ENCODE peak calls at places on chromosome 2, in six cellular contexts. One of them, this sample, is unnamed.

GRCh38 chr2:207896525-207897295 is 127.0 kb upstream of the FZD5 start:
- DNase-seq in tibial artery: no peak
- DNase-seq in keratinocyte: no peak
- DNase-seq in body of pancreas: no peak
- DNase-seq in left lung: no peak
- DNase-seq in right cardiac atrium: no peak
- DNase-seq in this sample: no peak

GRCh38 chr2:168311265-168311925 is 64.0 kb upstream of the STK39 start:
- DNase-seq in left lung: no peak
- DNase-seq in tibial artery: no peak
- DNase-seq in body of pancreas: no peak
- DNase-seq in right cardiac atrium: no peak
- DNase-seq in keratinocyte: no peak
- DNase-seq in this sample: no peak

GRCh38 chr2:162029287-162029901 is 44.6 kb downstream of the DPP4 start:
- DNase-seq in body of pancreas: no peak
- DNase-seq in left lung: no peak
- DNase-seq in keratinocyte: peak
- DNase-seq in right cardiac atrium: no peak
- DNase-seq in tibial artery: no peak
- DNase-seq in this sample: no peak

GRCh38 chr2:97851172-97851571 is 137.8 kb downstream of the ZAP70 start:
- DNase-seq in keratinocyte: no peak
- DNase-seq in tibial artery: no peak
- DNase-seq in right cardiac atrium: no peak
- DNase-seq in body of pancreas: no peak
- DNase-seq in left lung: no peak
- DNase-seq in this sample: no peak

GRCh38 chr2:207399301-207399700 is 130.5 kb upstream of the CREB1 start:
- DNase-seq in left lung: no peak
- DNase-seq in body of pancreas: no peak
- DNase-seq in tibial artery: no peak
- DNase-seq in keratinocyte: no peak
- DNase-seq in right cardiac atrium: no peak
- DNase-seq in this sample: no peak

GRCh38 chr2:118048396-118048795 is 34.5 kb upstream of the CCDC93 start:
- DNase-seq in tibial artery: no peak
- DNase-seq in right cardiac atrium: no peak
- DNase-seq in keratinocyte: no peak
- DNase-seq in body of pancreas: no peak
- DNase-seq in left lung: no peak
- DNase-seq in this sample: no peak

GRCh38 chr2:111702119-111702808 is 181.7 kb downstream of the ANAPC1 start:
- DNase-seq in body of pancreas: peak
- DNase-seq in left lung: no peak
- DNase-seq in keratinocyte: no peak
- DNase-seq in right cardiac atrium: no peak
- DNase-seq in tibial artery: no peak
- DNase-seq in this sample: no peak

GRCh38 chr2:168035458-168035857 is 211.9 kb downstream of the STK39 start:
- DNase-seq in right cardiac atrium: no peak
- DNase-seq in tibial artery: no peak
- DNase-seq in left lung: no peak
- DNase-seq in keratinocyte: no peak
- DNase-seq in body of pancreas: no peak
- DNase-seq in this sample: no peak

GRCh38 chr2:218645126-218645525 is 14.3 kb downstream of the ZNF142 start:
- DNase-seq in tibial artery: no peak
- DNase-seq in left lung: no peak
- DNase-seq in keratinocyte: no peak
- DNase-seq in right cardiac atrium: no peak
- DNase-seq in body of pancreas: no peak
- DNase-seq in this sample: no peak

GRCh38 chr2:174259981-174260380 is 11.6 kb upstream of the OLA1 start:
- DNase-seq in keratinocyte: no peak
- DNase-seq in tibial artery: no peak
- DNase-seq in right cardiac atrium: no peak
- DNase-seq in body of pancreas: no peak
- DNase-seq in left lung: no peak
- DNase-seq in this sample: peak

GRCh38 chr2:149994057-149994728 is 406.6 kb upstream of the MMADHC start:
- DNase-seq in tibial artery: no peak
- DNase-seq in body of pancreas: peak
- DNase-seq in keratinocyte: peak
- DNase-seq in right cardiac atrium: no peak
- DNase-seq in left lung: no peak
- DNase-seq in this sample: no peak

GRCh38 chr2:204078003-204078698 is 141.6 kb downstream of the ICOS start:
- DNase-seq in left lung: no peak
- DNase-seq in right cardiac atrium: no peak
- DNase-seq in body of pancreas: no peak
- DNase-seq in keratinocyte: no peak
- DNase-seq in tibial artery: no peak
- DNase-seq in this sample: no peak

GRCh38 chr2:27822049-27822448 is 50.5 kb downstream of the MRPL33 start:
- DNase-seq in body of pancreas: no peak
- DNase-seq in right cardiac atrium: no peak
- DNase-seq in tibial artery: no peak
- DNase-seq in keratinocyte: no peak
- DNase-seq in left lung: no peak
- DNase-seq in this sample: no peak

GRCh38 chr2:192604295-192604694 is 409.6 kb upstream of the TMEFF2 start:
- DNase-seq in right cardiac atrium: no peak
- DNase-seq in body of pancreas: no peak
- DNase-seq in left lung: no peak
- DNase-seq in tibial artery: no peak
- DNase-seq in keratinocyte: no peak
- DNase-seq in this sample: no peak

GRCh38 chr2:118423776-118424175 is 335.5 kb downstream of the INSIG2 start:
- DNase-seq in left lung: no peak
- DNase-seq in keratinocyte: no peak
- DNase-seq in body of pancreas: no peak
- DNase-seq in right cardiac atrium: no peak
- DNase-seq in tibial artery: no peak
- DNase-seq in this sample: no peak

GRCh38 chr2:207617011-207617671 is 8.1 kb downstream of the METTL21A start:
- DNase-seq in right cardiac atrium: no peak
- DNase-seq in left lung: no peak
- DNase-seq in tibial artery: no peak
- DNase-seq in keratinocyte: no peak
- DNase-seq in body of pancreas: no peak
- DNase-seq in this sample: no peak

GRCh38 chr2:53568463-53568862 is 199.1 kb upstream of the CHAC2 start:
- DNase-seq in keratinocyte: no peak
- DNase-seq in right cardiac atrium: no peak
- DNase-seq in body of pancreas: no peak
- DNase-seq in left lung: no peak
- DNase-seq in tibial artery: no peak
- DNase-seq in this sample: no peak

GRCh38 chr2:233542507-233542906 is 24.1 kb downstream of the USP40 start:
- DNase-seq in right cardiac atrium: no peak
- DNase-seq in keratinocyte: no peak
- DNase-seq in body of pancreas: no peak
- DNase-seq in left lung: no peak
- DNase-seq in tibial artery: no peak
- DNase-seq in this sample: no peak

GRCh38 chr2:222398446-222398885 is 25.9 kb upstream of the SGPP2 start:
- DNase-seq in left lung: no peak
- DNase-seq in body of pancreas: no peak
- DNase-seq in tibial artery: no peak
- DNase-seq in keratinocyte: no peak
- DNase-seq in right cardiac atrium: no peak
- DNase-seq in this sample: no peak

GRCh38 chr2:138486347-138487198 is 15.0 kb upstream of the SPOPL start:
- DNase-seq in right cardiac atrium: no peak
- DNase-seq in left lung: no peak
- DNase-seq in tibial artery: no peak
- DNase-seq in keratinocyte: no peak
- DNase-seq in body of pancreas: no peak
- DNase-seq in this sample: no peak

GRCh38 chr2:41870948-41871522 is 176.8 kb upstream of the PKDCC start:
- DNase-seq in left lung: no peak
- DNase-seq in body of pancreas: no peak
- DNase-seq in tibial artery: no peak
- DNase-seq in right cardiac atrium: peak
- DNase-seq in keratinocyte: no peak
- DNase-seq in this sample: no peak

GRCh38 chr2:234135750-234136221 is 85.3 kb downstream of the SPP2 start:
- DNase-seq in body of pancreas: peak
- DNase-seq in tibial artery: no peak
- DNase-seq in keratinocyte: no peak
- DNase-seq in left lung: peak
- DNase-seq in right cardiac atrium: peak
- DNase-seq in this sample: no peak

GRCh38 chr2:172402184-172402583 is 25.2 kb upstream of the ITGA6 start:
- DNase-seq in tibial artery: no peak
- DNase-seq in right cardiac atrium: no peak
- DNase-seq in body of pancreas: no peak
- DNase-seq in keratinocyte: no peak
- DNase-seq in left lung: no peak
- DNase-seq in this sample: no peak

GRCh38 chr2:111069722-111070121 is 51.0 kb upstream of the BCL2L11 start:
- DNase-seq in body of pancreas: no peak
- DNase-seq in left lung: no peak
- DNase-seq in keratinocyte: no peak
- DNase-seq in tibial artery: no peak
- DNase-seq in right cardiac atrium: no peak
- DNase-seq in this sample: no peak

GRCh38 chr2:112542974-112543760 is 902 bp downstream of the POLR1B start:
- DNase-seq in tibial artery: no peak
- DNase-seq in right cardiac atrium: no peak
- DNase-seq in keratinocyte: no peak
- DNase-seq in left lung: no peak
- DNase-seq in body of pancreas: no peak
- DNase-seq in this sample: no peak

GRCh38 chr2:67399144-67399543 is 2.0 kb downstream of the ETAA1 start:
- DNase-seq in tibial artery: no peak
- DNase-seq in right cardiac atrium: no peak
- DNase-seq in keratinocyte: no peak
- DNase-seq in left lung: no peak
- DNase-seq in body of pancreas: no peak
- DNase-seq in this sample: no peak

GRCh38 chr2:67397143-67397986 is at the start of gene ETAA1:
- DNase-seq in keratinocyte: peak
- DNase-seq in tibial artery: peak
- DNase-seq in left lung: peak
- DNase-seq in body of pancreas: peak
- DNase-seq in right cardiac atrium: peak
- DNase-seq in this sample: peak

GRCh38 chr2:67400560-67401464 is 3.7 kb downstream of the ETAA1 start:
- DNase-seq in left lung: no peak
- DNase-seq in tibial artery: no peak
- DNase-seq in keratinocyte: no peak
- DNase-seq in right cardiac atrium: no peak
- DNase-seq in body of pancreas: no peak
- DNase-seq in this sample: no peak

GRCh38 chr2:67394734-67395133 is 2.4 kb upstream of the ETAA1 start:
- DNase-seq in tibial artery: no peak
- DNase-seq in right cardiac atrium: no peak
- DNase-seq in body of pancreas: no peak
- DNase-seq in keratinocyte: no peak
- DNase-seq in left lung: no peak
- DNase-seq in this sample: no peak

GRCh38 chr2:67399831-67400489 is 2.8 kb downstream of the ETAA1 start:
- DNase-seq in right cardiac atrium: no peak
- DNase-seq in left lung: no peak
- DNase-seq in tibial artery: no peak
- DNase-seq in keratinocyte: no peak
- DNase-seq in body of pancreas: no peak
- DNase-seq in this sample: no peak
- H3K27ac ChIP-seq in right cardiac atrium: no peak
- H3K27ac ChIP-seq in left lung: peak
- H3K27ac ChIP-seq in tibial artery: peak
- H3K27ac ChIP-seq in keratinocyte: peak
- H3K27ac ChIP-seq in body of pancreas: peak
- H3K27ac ChIP-seq in this sample: no peak

GRCh38 chr2:181812106-181812745 is 79.3 kb upstream of the ITPRID2 start:
- DNase-seq in right cardiac atrium: no peak
- DNase-seq in body of pancreas: no peak
- DNase-seq in keratinocyte: no peak
- DNase-seq in left lung: no peak
- DNase-seq in tibial artery: no peak
- DNase-seq in this sample: peak
- H3K27ac ChIP-seq in right cardiac atrium: no peak
- H3K27ac ChIP-seq in body of pancreas: peak
- H3K27ac ChIP-seq in keratinocyte: peak
- H3K27ac ChIP-seq in left lung: no peak
- H3K27ac ChIP-seq in tibial artery: no peak
- H3K27ac ChIP-seq in this sample: peak

DNA sequence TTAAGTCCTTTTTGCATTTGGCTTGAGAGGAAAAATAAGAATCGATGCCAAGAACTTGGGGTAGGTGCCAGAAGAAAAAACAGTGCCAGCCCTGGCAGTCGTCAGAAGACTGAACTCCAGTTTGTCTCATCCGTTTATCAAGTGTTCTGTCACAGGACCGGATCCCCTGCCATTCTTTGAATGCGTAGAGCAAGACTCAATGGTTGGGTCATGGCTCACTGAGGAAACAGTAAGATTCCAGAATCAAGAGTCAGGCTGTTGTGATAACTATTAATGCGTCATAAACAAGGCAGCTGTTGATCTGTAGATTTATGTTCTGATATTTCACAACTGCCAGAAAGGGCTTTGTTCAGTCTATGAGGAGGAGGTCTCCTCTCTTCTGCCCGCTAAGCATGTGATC is 133.1 kb downstream of the GFPT1 start:
- DNase-seq in keratinocyte: peak
- DNase-seq in right cardiac atrium: no peak
- DNase-seq in tibial artery: peak
- DNase-seq in body of pancreas: no peak
- DNase-seq in left lung: no peak
- DNase-seq in this sample: no peak
- H3K27ac ChIP-seq in keratinocyte: no peak
- H3K27ac ChIP-seq in right cardiac atrium: no peak
- H3K27ac ChIP-seq in tibial artery: peak
- H3K27ac ChIP-seq in body of pancreas: no peak
- H3K27ac ChIP-seq in left lung: peak
- H3K27ac ChIP-seq in this sample: no peak

GRCh38 chr2:206231669-206232286 is 42.7 kb upstream of the ZDBF2 start:
- DNase-seq in right cardiac atrium: no peak
- DNase-seq in left lung: no peak
- DNase-seq in keratinocyte: no peak
- DNase-seq in tibial artery: no peak
- DNase-seq in body of pancreas: no peak
- DNase-seq in this sample: no peak

GRCh38 chr2:206225435-206226232 is 48.8 kb upstream of the ZDBF2 start:
- DNase-seq in right cardiac atrium: no peak
- DNase-seq in left lung: no peak
- DNase-seq in body of pancreas: no peak
- DNase-seq in keratinocyte: no peak
- DNase-seq in tibial artery: no peak
- DNase-seq in this sample: no peak

GRCh38 chr2:206232287-206233035 is 42.0 kb upstream of the ZDBF2 start:
- DNase-seq in keratinocyte: no peak
- DNase-seq in tibial artery: no peak
- DNase-seq in body of pancreas: no peak
- DNase-seq in right cardiac atrium: no peak
- DNase-seq in left lung: no peak
- DNase-seq in this sample: no peak

GRCh38 chr2:206229642-206230041 is 44.8 kb upstream of the ZDBF2 start:
- DNase-seq in keratinocyte: no peak
- DNase-seq in left lung: no peak
- DNase-seq in tibial artery: no peak
- DNase-seq in right cardiac atrium: no peak
- DNase-seq in body of pancreas: no peak
- DNase-seq in this sample: no peak

GRCh38 chr2:206230060-206230890 is 44.2 kb upstream of the ZDBF2 start:
- DNase-seq in right cardiac atrium: no peak
- DNase-seq in keratinocyte: peak
- DNase-seq in tibial artery: no peak
- DNase-seq in left lung: no peak
- DNase-seq in body of pancreas: no peak
- DNase-seq in this sample: peak
- H3K27ac ChIP-seq in right cardiac atrium: no peak
- H3K27ac ChIP-seq in keratinocyte: no peak
- H3K27ac ChIP-seq in tibial artery: no peak
- H3K27ac ChIP-seq in left lung: no peak
- H3K27ac ChIP-seq in body of pancreas: no peak
- H3K27ac ChIP-seq in this sample: peak